ENCODE peak calls at places on chromosomes 2 and 18, in ten cellular contexts. T is HFF-Myc, V is H9, M is left ventricle myocardium inferior, D is brain microvascular endothelial cell, G is gastrocnemius medialis, H is GM12864, L is WTC11, P is omental fat pad, U is heart right ventricle. K is an unnamed sample.

GRCh38 chr2:238582159-238582558 is 155.4 kb downstream of the ASB1 start:
- DNase-seq in T (peak; percentile 43), V (no peak), M (no peak), D (peak; percentile 32), G (no peak), H (no peak), L (no peak), P (no peak), U (no peak), K (no peak)

GRCh38 chr2:126527836-126528490 is 128.0 kb upstream of the GYPC start:
- DNase-seq in T (peak; percentile 6), V (peak; percentile 80), M (peak; percentile 65), D (peak; percentile 58), G (peak; percentile 58), H (peak; percentile 18), L (peak; percentile 68), P (peak; percentile 66), U (peak; percentile 51), K (peak; percentile 45)

GRCh38 chr2:186917866-186918265 is 68.9 kb upstream of the ZSWIM2 start:
- DNase-seq in T (no peak), V (no peak), M (no peak), D (no peak), G (no peak), H (no peak), L (no peak), P (no peak), U (no peak), K (no peak)

GRCh38 chr2:8574196-8575010 is 107.5 kb upstream of the ID2 start:
- DNase-seq in T (no peak), V (peak; percentile 18), M (no peak), D (peak; percentile 20), G (no peak), H (peak; percentile 21), L (no peak), P (no peak), U (no peak), K (peak; percentile 70)

GRCh38 chr2:136402281-136402680 is 284.3 kb upstream of the CXCR4 start:
- DNase-seq in T (no peak), V (no peak), M (no peak), D (no peak), G (no peak), H (no peak), L (no peak), P (no peak), U (no peak), K (no peak)

GRCh38 chr2:98548920-98549818 is 59.1 kb downstream of the COA5 start:
- DNase-seq in T (no peak), V (no peak), M (no peak), D (no peak), G (no peak), H (peak; percentile 39), L (no peak), P (no peak), U (no peak), K (no peak)

GRCh38 chr2:73004889-73005596 is 66.5 kb downstream of the SFXN5 start:
- DNase-seq in T (no peak), V (peak; percentile 12), M (no peak), D (no peak), G (no peak), H (no peak), L (no peak), P (no peak), U (no peak), K (no peak)

GRCh38 chr18:35756506-35757117 is 175.1 kb downstream of the GALNT1 start:
- DNase-seq in T (peak; percentile 27), V (peak; percentile 72), M (no peak), D (peak; percentile 57), G (no peak), H (peak; percentile 16), L (peak; percentile 63), P (no peak), U (no peak), K (peak; percentile 71)

GRCh38 chr2:215368493-215368809 is 56.6 kb downstream of the ATIC start:
- DNase-seq in T (no peak), V (no peak), M (no peak), D (no peak), G (no peak), H (no peak), L (no peak), P (no peak), U (no peak), K (no peak)

GRCh38 chr2:147989809-147990403 is 30.6 kb downstream of the ORC4 start:
- DNase-seq in T (peak; percentile 25), V (no peak), M (no peak), D (peak; percentile 41), G (no peak), H (peak; percentile 33), L (no peak), P (no peak), U (no peak), K (peak; percentile 55)

GRCh38 chr2:153408708-153409107 is 69.9 kb downstream of the RPRM start:
- DNase-seq in T (no peak), V (no peak), M (no peak), D (no peak), G (no peak), H (no peak), L (no peak), P (no peak), U (no peak), K (no peak)

GRCh38 chr18:50644807-50645206 is 84.9 kb downstream of the MAPK4 start:
- DNase-seq in T (no peak), V (peak; percentile 85), M (no peak), D (no peak), G (no peak), H (no peak), L (peak; percentile 60), P (no peak), U (no peak), K (no peak)

GRCh38 chr2:239132786-239133185 is 268.0 kb downstream of the HDAC4 start:
- DNase-seq in T (no peak), V (no peak), M (no peak), D (no peak), G (no peak), H (no peak), L (no peak), P (no peak), U (no peak), K (no peak)

DNA sequence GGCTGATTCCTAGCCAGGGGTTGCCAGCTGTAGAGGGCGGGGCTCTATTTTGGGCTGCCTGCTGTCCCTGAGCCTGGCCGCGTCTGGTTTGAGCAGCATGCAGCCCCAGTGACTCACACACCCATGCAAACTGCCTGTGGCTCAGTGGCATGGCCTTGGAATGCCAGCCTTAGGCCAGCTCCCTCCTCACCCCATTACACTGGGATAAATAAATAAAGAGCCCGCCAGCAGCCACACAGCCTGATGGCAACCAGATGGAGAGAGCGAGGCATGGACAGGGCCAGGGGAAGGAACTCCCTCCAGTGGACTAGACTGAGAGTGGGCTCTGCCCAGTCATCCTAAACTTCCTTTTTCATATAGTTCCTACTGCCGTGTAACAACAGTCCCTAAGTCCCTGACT is 18.3 kb downstream of the NHEJ1 start:
- DNase-seq in T (peak; percentile 75), V (no peak), M (no peak), D (no peak), G (peak; percentile 55), H (no peak), L (no peak), P (no peak), U (no peak), K (no peak)
- TF ChIP-seq CTCF in T (peak; percentile 48), V (no peak), M (no peak), D (peak; percentile 58), G (no peak), H (no peak), L (no peak), P (no peak), U (no peak), K (no peak)

DNA sequence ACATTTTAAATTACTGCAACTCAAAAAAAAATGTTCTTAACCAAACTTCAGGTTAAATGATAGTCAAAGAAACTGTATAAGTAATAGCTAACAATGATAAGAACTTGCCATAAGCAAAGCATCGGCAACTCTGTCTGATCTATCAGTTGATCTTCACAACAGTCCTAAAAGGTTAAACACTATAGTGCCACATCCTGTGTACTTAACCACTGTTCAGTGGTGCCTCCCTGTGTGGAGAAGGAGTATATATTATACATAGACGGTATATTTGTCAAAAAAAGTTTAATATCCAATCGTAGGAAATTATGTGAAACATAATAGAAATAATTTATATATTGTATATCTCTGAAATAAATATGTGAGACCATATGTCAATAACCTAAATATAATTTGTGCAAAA is 13.0 kb downstream of the DTNA start:
- DNase-seq in T (no peak), V (no peak), M (no peak), D (no peak), G (no peak), H (no peak), L (no peak), P (no peak), U (no peak), K (no peak)
- TF ChIP-seq CTCF in T (no peak), V (no peak), M (no peak), D (peak; percentile 7), G (no peak), H (no peak), L (no peak), P (no peak), U (no peak), K (no peak)

DNA sequence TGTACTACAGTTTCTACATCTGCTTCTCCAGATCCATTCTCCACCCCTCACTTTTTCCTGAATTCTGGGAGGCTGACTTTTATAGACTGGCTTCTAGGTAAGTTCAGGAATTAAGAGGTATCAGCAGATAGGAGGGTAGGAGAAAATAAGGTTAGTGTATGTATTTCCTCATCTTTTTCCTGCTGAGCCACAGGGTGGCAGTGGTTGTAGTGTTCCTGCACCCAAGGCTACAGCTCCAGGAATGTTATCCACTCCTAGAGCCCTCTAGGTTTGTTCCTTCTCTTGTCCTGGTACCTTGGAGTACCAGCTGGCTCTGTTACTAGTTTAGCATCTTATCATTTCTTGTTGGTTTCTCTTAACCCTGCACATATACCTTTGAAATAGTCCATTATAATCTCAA is 40.7 kb upstream of the C2orf66 start:
- DNase-seq in T (no peak), V (no peak), M (no peak), D (peak; percentile 7), G (no peak), H (no peak), L (no peak), P (no peak), U (no peak), K (no peak)
- TF ChIP-seq CTCF in T (peak; percentile 24), V (peak; percentile 32), M (peak; percentile 41), D (peak; percentile 69), G (no peak), H (peak; percentile 19), L (no peak), P (no peak), U (peak; percentile 36), K (no peak)

GRCh38 chr2:68135448-68136320 is 22.0 kb upstream of the PNO1 start:
- DNase-seq in T (no peak), V (no peak), M (no peak), D (no peak), G (no peak), H (no peak), L (no peak), P (no peak), U (no peak), K (no peak)

GRCh38 chr2:68134120-68134519 is 23.6 kb upstream of the PNO1 start:
- DNase-seq in T (no peak), V (no peak), M (no peak), D (no peak), G (no peak), H (no peak), L (no peak), P (no peak), U (no peak), K (no peak)

DNA sequence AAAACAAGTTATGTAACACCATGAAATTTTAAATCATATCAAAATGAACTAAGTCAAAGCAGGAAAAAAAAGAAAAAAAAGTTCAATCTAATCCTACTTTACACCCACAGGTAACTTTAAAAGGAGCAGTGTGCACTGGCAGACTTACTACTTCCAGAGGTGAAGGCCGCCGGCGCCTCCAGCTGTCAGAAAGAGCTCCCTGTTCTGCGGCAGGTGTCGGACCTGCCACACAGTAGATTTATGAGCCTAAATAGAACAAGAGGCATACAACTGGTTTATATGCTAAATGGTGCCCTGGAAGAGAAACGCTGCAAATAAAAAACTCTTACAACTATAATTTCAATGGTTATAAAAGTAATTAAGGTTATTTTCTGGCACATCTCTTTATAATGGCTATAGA is 23.1 kb upstream of the PNO1 start:
- DNase-seq in T (no peak), V (no peak), M (no peak), D (no peak), G (no peak), H (no peak), L (no peak), P (no peak), U (no peak), K (no peak)
- TF ChIP-seq CTCF in T (no peak), V (no peak), M (no peak), D (no peak), G (no peak), H (no peak), L (no peak), P (no peak), U (no peak), K (no peak)